ENCODE peak calls at places on chromosomes 11 and 22, in seven cellular contexts. One of them, this sample, is unnamed.

GRCh38 chr22:48318575-48319320 is 1508.9 kb downstream of the BRD1 start:
- DNase-seq in HepG2: no peak
- DNase-seq in transverse colon: peak
- DNase-seq in A549: no peak
- DNase-seq in spleen: peak
- DNase-seq in uterus: no peak
- DNase-seq in heart left ventricle: no peak
- DNase-seq in this sample: peak

GRCh38 chr11:59172345-59173079 is 580 bp downstream of the DTX4 start:
- DNase-seq in HepG2: peak
- DNase-seq in transverse colon: peak
- DNase-seq in A549: no peak
- DNase-seq in spleen: peak
- DNase-seq in uterus: no peak
- DNase-seq in heart left ventricle: no peak
- DNase-seq in this sample: peak

GRCh38 chr11:116255234-116255953 is 517.4 kb downstream of the BUD13 start:
- DNase-seq in HepG2: no peak
- DNase-seq in transverse colon: no peak
- DNase-seq in A549: no peak
- DNase-seq in spleen: no peak
- DNase-seq in uterus: no peak
- DNase-seq in heart left ventricle: no peak
- DNase-seq in this sample: no peak

GRCh38 chr11:859394-860131 is 16.9 kb downstream of the TSPAN4 start:
- DNase-seq in HepG2: no peak
- DNase-seq in transverse colon: peak
- DNase-seq in A549: peak
- DNase-seq in spleen: no peak
- DNase-seq in uterus: peak
- DNase-seq in heart left ventricle: peak
- DNase-seq in this sample: peak

GRCh38 chr11:87739766-87740165 is 435.5 kb downstream of the RAB38 start:
- DNase-seq in HepG2: no peak
- DNase-seq in transverse colon: no peak
- DNase-seq in A549: no peak
- DNase-seq in spleen: no peak
- DNase-seq in uterus: no peak
- DNase-seq in heart left ventricle: no peak
- DNase-seq in this sample: no peak

GRCh38 chr22:19867617-19868016 is 12.9 kb upstream of the GNB1L start:
- DNase-seq in HepG2: no peak
- DNase-seq in transverse colon: no peak
- DNase-seq in A549: no peak
- DNase-seq in spleen: peak
- DNase-seq in uterus: no peak
- DNase-seq in heart left ventricle: no peak
- DNase-seq in this sample: no peak

GRCh38 chr11:6200975-6201374 is 2.0 kb downstream of the OR52W1 start:
- DNase-seq in HepG2: no peak
- DNase-seq in transverse colon: peak
- DNase-seq in A549: no peak
- DNase-seq in spleen: peak
- DNase-seq in uterus: no peak
- DNase-seq in heart left ventricle: no peak
- DNase-seq in this sample: no peak

GRCh38 chr22:29093030-29093429 is 20.2 kb downstream of the KREMEN1 start:
- DNase-seq in HepG2: no peak
- DNase-seq in transverse colon: no peak
- DNase-seq in A549: no peak
- DNase-seq in spleen: no peak
- DNase-seq in uterus: no peak
- DNase-seq in heart left ventricle: no peak
- DNase-seq in this sample: no peak

GRCh38 chr11:65479184-65480145 is 19.4 kb upstream of the MALAT1 start:
- DNase-seq in HepG2: no peak
- DNase-seq in transverse colon: peak
- DNase-seq in A549: peak
- DNase-seq in spleen: no peak
- DNase-seq in uterus: peak
- DNase-seq in heart left ventricle: peak
- DNase-seq in this sample: peak

GRCh38 chr11:61142424-61142823 is 18.8 kb downstream of the VPS37C start:
- DNase-seq in HepG2: no peak
- DNase-seq in transverse colon: no peak
- DNase-seq in A549: no peak
- DNase-seq in spleen: no peak
- DNase-seq in uterus: no peak
- DNase-seq in heart left ventricle: no peak
- DNase-seq in this sample: no peak

GRCh38 chr11:134531331-134532135 is 119.5 kb upstream of the B3GAT1 start:
- DNase-seq in HepG2: no peak
- DNase-seq in transverse colon: no peak
- DNase-seq in A549: no peak
- DNase-seq in spleen: peak
- DNase-seq in uterus: peak
- DNase-seq in heart left ventricle: peak
- DNase-seq in this sample: no peak

GRCh38 chr11:2750601-2751522 is 51.1 kb upstream of the KCNQ1OT1 start:
- DNase-seq in HepG2: no peak
- DNase-seq in transverse colon: peak
- DNase-seq in A549: no peak
- DNase-seq in spleen: peak
- DNase-seq in uterus: no peak
- DNase-seq in heart left ventricle: no peak
- DNase-seq in this sample: peak

GRCh38 chr11:1888811-1889526 is 2.7 kb downstream of the PRR33 start:
- DNase-seq in HepG2: no peak
- DNase-seq in transverse colon: peak
- DNase-seq in A549: no peak
- DNase-seq in spleen: peak
- DNase-seq in uterus: no peak
- DNase-seq in heart left ventricle: no peak
- DNase-seq in this sample: no peak

GRCh38 chr11:75303544-75304224 is 47.8 kb downstream of the ARRB1 start:
- DNase-seq in HepG2: no peak
- DNase-seq in transverse colon: no peak
- DNase-seq in A549: no peak
- DNase-seq in spleen: no peak
- DNase-seq in uterus: no peak
- DNase-seq in heart left ventricle: no peak
- DNase-seq in this sample: no peak

GRCh38 chr11:19814421-19814820 is 101.8 kb downstream of the NAV2 start:
- DNase-seq in HepG2: no peak
- DNase-seq in transverse colon: no peak
- DNase-seq in A549: no peak
- DNase-seq in spleen: no peak
- DNase-seq in uterus: no peak
- DNase-seq in heart left ventricle: no peak
- DNase-seq in this sample: no peak

GRCh38 chr11:70727899-70728620 is 329.7 kb downstream of the CTTN start:
- DNase-seq in HepG2: no peak
- DNase-seq in transverse colon: no peak
- DNase-seq in A549: no peak
- DNase-seq in spleen: no peak
- DNase-seq in uterus: no peak
- DNase-seq in heart left ventricle: no peak
- DNase-seq in this sample: no peak

GRCh38 chr22:37037669-37038068 is 13.9 kb upstream of the KCTD17 start:
- DNase-seq in HepG2: no peak
- DNase-seq in transverse colon: no peak
- DNase-seq in A549: no peak
- DNase-seq in spleen: no peak
- DNase-seq in uterus: no peak
- DNase-seq in heart left ventricle: no peak
- DNase-seq in this sample: no peak

GRCh38 chr11:96389604-96390402 is at the start of the genes CCDC82 and JRKL:
- DNase-seq in HepG2: peak
- DNase-seq in transverse colon: peak
- DNase-seq in A549: peak
- DNase-seq in spleen: peak
- DNase-seq in uterus: peak
- DNase-seq in heart left ventricle: peak
- DNase-seq in this sample: peak
- TF ChIP-seq POLR2A in HepG2: peak
- TF ChIP-seq POLR2A in transverse colon: peak
- TF ChIP-seq POLR2A in A549: peak
- TF ChIP-seq POLR2A in spleen: peak
- TF ChIP-seq POLR2A in uterus: peak
- TF ChIP-seq POLR2A in heart left ventricle: peak
- TF ChIP-seq POLR2A in this sample: peak

DNA sequence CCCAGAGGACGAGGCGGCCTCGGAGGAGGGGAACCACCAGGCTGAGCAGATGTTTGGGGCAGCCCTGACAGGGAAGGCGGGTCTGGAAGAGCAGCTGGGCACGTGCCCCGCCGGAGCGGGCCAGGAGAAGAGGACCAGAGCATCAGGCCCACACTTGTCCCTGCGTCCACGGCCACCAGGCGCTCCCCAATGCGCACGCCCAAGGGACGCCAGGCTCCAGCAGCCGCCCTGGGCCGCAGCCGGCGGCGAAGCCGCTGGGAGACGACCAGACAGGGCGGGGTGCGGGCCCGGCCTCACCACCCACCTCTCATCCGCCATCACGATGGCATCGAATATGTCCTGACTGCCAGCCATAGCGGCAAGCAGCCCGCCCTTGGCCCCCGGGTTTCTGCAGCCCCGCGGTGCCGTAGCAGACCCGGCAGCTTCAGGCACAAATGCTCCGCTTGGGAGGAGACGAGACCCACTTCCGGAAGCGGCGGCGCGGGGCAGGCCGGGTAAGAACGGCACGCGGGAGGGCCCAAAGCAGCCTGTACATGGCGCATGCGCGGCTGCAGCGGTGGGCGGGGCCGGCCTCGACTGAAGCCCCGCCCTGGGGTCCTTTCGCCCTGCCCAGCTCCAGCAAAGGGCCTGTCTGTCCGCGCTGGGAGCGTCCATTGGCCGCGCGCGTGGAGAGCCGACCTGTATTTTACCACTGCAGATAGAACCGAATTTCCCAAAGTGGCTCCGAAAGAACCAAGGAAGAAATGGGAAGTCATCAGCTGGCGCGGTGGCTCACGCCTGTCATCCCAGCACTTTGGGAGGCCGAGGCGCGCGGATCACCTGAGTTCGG is at the start of gene LTO1:
- DNase-seq in HepG2: peak
- DNase-seq in transverse colon: peak
- DNase-seq in A549: peak
- DNase-seq in spleen: peak
- DNase-seq in uterus: peak
- DNase-seq in heart left ventricle: peak
- DNase-seq in this sample: peak
- TF ChIP-seq POLR2A in HepG2: peak
- TF ChIP-seq POLR2A in transverse colon: peak
- TF ChIP-seq POLR2A in A549: peak
- TF ChIP-seq POLR2A in spleen: no peak
- TF ChIP-seq POLR2A in uterus: peak
- TF ChIP-seq POLR2A in heart left ventricle: no peak
- TF ChIP-seq POLR2A in this sample: peak

GRCh38 chr11:69634069-69634468 is 6.9 kb upstream of the CCND1 start:
- DNase-seq in HepG2: no peak
- DNase-seq in transverse colon: no peak
- DNase-seq in A549: no peak
- DNase-seq in spleen: no peak
- DNase-seq in uterus: no peak
- DNase-seq in heart left ventricle: no peak
- DNase-seq in this sample: no peak

GRCh38 chr11:69632900-69633299 is 8.1 kb upstream of the CCND1 start:
- DNase-seq in HepG2: no peak
- DNase-seq in transverse colon: no peak
- DNase-seq in A549: no peak
- DNase-seq in spleen: no peak
- DNase-seq in uterus: no peak
- DNase-seq in heart left ventricle: no peak
- DNase-seq in this sample: no peak

GRCh38 chr11:69635804-69636511 is 5.0 kb upstream of the CCND1 start:
- DNase-seq in HepG2: no peak
- DNase-seq in transverse colon: no peak
- DNase-seq in A549: no peak
- DNase-seq in spleen: no peak
- DNase-seq in uterus: no peak
- DNase-seq in heart left ventricle: no peak
- DNase-seq in this sample: peak

GRCh38 chr11:69635210-69635609 is 5.7 kb upstream of the CCND1 start:
- DNase-seq in HepG2: no peak
- DNase-seq in transverse colon: no peak
- DNase-seq in A549: no peak
- DNase-seq in spleen: no peak
- DNase-seq in uterus: no peak
- DNase-seq in heart left ventricle: no peak
- DNase-seq in this sample: no peak

DNA sequence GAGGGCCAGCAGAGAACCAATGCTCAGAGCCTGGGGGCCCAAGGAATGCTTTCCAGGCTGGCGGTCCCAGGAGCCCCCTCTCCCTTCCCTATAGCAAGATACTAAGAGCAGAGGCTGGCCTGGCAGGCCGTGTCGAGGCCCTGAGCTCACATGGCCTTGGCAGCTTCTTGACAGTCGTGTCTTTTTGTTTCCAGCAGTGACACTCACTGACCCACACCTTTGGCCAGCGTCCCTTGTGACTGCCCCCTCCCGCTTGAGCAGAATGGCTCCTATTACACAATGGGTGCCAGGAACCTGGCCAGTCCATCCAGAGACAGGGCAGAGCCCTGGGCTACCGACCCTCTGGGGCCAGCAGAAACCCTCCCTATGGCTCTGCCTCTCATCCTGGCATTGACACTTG is 6.4 kb upstream of the CCND1 start:
- DNase-seq in HepG2: no peak
- DNase-seq in transverse colon: no peak
- DNase-seq in A549: no peak
- DNase-seq in spleen: no peak
- DNase-seq in uterus: no peak
- DNase-seq in heart left ventricle: peak
- DNase-seq in this sample: peak
- TF ChIP-seq POLR2A in HepG2: no peak
- TF ChIP-seq POLR2A in transverse colon: no peak
- TF ChIP-seq POLR2A in A549: no peak
- TF ChIP-seq POLR2A in spleen: no peak
- TF ChIP-seq POLR2A in uterus: no peak
- TF ChIP-seq POLR2A in heart left ventricle: no peak
- TF ChIP-seq POLR2A in this sample: peak

DNA sequence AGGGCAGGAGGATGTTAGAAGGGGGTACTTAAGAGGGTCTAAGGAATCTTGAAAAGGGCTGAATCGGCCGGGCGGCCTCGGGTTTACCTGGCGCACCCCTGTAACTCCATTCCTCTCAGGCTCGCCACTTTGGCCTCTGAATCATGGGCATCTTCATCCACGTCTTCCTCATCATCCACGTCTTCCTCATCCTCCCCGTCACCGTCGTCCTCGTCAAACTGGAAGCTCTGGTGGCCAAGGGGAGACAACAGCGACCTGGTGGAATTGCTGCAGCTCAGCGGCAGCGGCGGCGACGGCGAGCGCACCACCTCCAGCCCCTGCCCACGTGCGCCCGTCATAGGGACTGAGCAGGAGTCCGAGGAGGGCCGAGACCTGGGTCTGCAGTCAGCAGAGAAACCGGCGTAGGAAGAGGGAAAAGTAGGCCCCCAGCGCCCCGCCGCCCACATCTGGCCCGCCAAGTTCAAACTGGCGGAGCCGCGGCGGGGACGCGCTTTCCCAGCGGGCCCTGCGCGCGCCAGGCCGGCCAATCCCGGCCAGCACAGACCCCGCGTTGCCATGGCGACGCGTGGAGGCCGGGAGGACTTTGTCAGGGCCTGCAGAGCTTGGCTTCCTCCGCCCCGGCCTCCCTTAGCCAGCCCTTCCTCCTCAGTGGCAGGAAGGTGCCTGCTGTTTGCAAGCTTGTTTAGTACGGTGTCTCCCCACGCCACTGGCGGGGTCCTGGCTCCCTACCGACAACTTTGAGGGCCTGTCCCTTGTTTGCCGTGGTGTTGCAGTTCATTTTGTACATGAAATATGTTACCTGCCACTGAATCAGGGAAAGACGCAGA is at the start of gene CCDC34:
- DNase-seq in HepG2: peak
- DNase-seq in transverse colon: peak
- DNase-seq in A549: peak
- DNase-seq in spleen: peak
- DNase-seq in uterus: peak
- DNase-seq in heart left ventricle: peak
- DNase-seq in this sample: peak
- TF ChIP-seq POLR2A in HepG2: peak
- TF ChIP-seq POLR2A in transverse colon: peak
- TF ChIP-seq POLR2A in A549: peak
- TF ChIP-seq POLR2A in spleen: no peak
- TF ChIP-seq POLR2A in uterus: peak
- TF ChIP-seq POLR2A in heart left ventricle: no peak
- TF ChIP-seq POLR2A in this sample: no peak